ENCODE peak calls at places on chromosome X, in six cellular contexts. One of them, this sample, is unnamed.
A peak's percentile ranks its signal among the peaks of the same experiment; 100 is the strongest.

GRCh38 chrX:18906286-18906685 is 77.6 kb downstream of the PHKA2 start:
- DNase-seq in lung microvascular endothelial cell: no peak
- DNase-seq in left cardiac atrium: no peak
- DNase-seq in fibroblast of the conjunctiva: no peak
- DNase-seq in NB4: no peak
- DNase-seq in SW480: no peak
- DNase-seq in this sample: no peak

GRCh38 chrX:134868766-134869495 is 121.9 kb upstream of the SMIM10 start:
- DNase-seq in lung microvascular endothelial cell: peak; percentile 84
- DNase-seq in fibroblast of the conjunctiva: peak; percentile 16
- DNase-seq in SW480: peak; percentile 5
- DNase-seq in NB4: no peak
- DNase-seq in left cardiac atrium: no peak
- DNase-seq in this sample: no peak

GRCh38 chrX:24672701-24673190 is 21.0 kb upstream of the POLA1 start:
- DNase-seq in fibroblast of the conjunctiva: no peak
- DNase-seq in lung microvascular endothelial cell: no peak
- DNase-seq in left cardiac atrium: no peak
- DNase-seq in NB4: no peak
- DNase-seq in SW480: no peak
- DNase-seq in this sample: no peak

GRCh38 chrX:1322393-1322792 is 14.2 kb upstream of the IL3RA start:
- DNase-seq in left cardiac atrium: no peak
- DNase-seq in fibroblast of the conjunctiva: no peak
- DNase-seq in SW480: no peak
- DNase-seq in lung microvascular endothelial cell: no peak
- DNase-seq in NB4: peak; percentile 63
- DNase-seq in this sample: peak; percentile 82

GRCh38 chrX:136694491-136695087 is 46.6 kb downstream of the CD40LG start:
- DNase-seq in left cardiac atrium: no peak
- DNase-seq in NB4: peak; percentile 52
- DNase-seq in fibroblast of the conjunctiva: peak; percentile 49
- DNase-seq in lung microvascular endothelial cell: peak; percentile 48
- DNase-seq in SW480: peak; percentile 39
- DNase-seq in this sample: peak; percentile 25

GRCh38 chrX:119735467-119735866 is 22.9 kb upstream of the SOWAHD start:
- DNase-seq in SW480: no peak
- DNase-seq in NB4: no peak
- DNase-seq in left cardiac atrium: no peak
- DNase-seq in fibroblast of the conjunctiva: no peak
- DNase-seq in lung microvascular endothelial cell: no peak
- DNase-seq in this sample: no peak

GRCh38 chrX:134162032-134162431 is 75.0 kb upstream of the CCDC160 start:
- DNase-seq in left cardiac atrium: no peak
- DNase-seq in NB4: no peak
- DNase-seq in lung microvascular endothelial cell: no peak
- DNase-seq in SW480: no peak
- DNase-seq in fibroblast of the conjunctiva: no peak
- DNase-seq in this sample: no peak

GRCh38 chrX:50168305-50168704 is 32.5 kb downstream of the AKAP4 start:
- DNase-seq in NB4: no peak
- DNase-seq in lung microvascular endothelial cell: peak; percentile 5
- DNase-seq in SW480: no peak
- DNase-seq in left cardiac atrium: no peak
- DNase-seq in fibroblast of the conjunctiva: no peak
- DNase-seq in this sample: no peak

GRCh38 chrX:47618923-47619485 is 653 bp downstream of the SYN1 start:
- DNase-seq in left cardiac atrium: no peak
- DNase-seq in lung microvascular endothelial cell: no peak
- DNase-seq in fibroblast of the conjunctiva: no peak
- DNase-seq in SW480: no peak
- DNase-seq in NB4: no peak
- DNase-seq in this sample: no peak

GRCh38 chrX:134551365-134552095 is 91.6 kb downstream of the HPRT1 start:
- DNase-seq in lung microvascular endothelial cell: no peak
- DNase-seq in left cardiac atrium: no peak
- DNase-seq in SW480: no peak
- DNase-seq in NB4: peak; percentile 34
- DNase-seq in fibroblast of the conjunctiva: no peak
- DNase-seq in this sample: no peak

GRCh38 chrX:43313035-43313434 is 343.1 kb upstream of the MAOA start:
- DNase-seq in lung microvascular endothelial cell: no peak
- DNase-seq in left cardiac atrium: no peak
- DNase-seq in fibroblast of the conjunctiva: no peak
- DNase-seq in SW480: no peak
- DNase-seq in NB4: no peak
- DNase-seq in this sample: no peak

GRCh38 chrX:129549124-129549523 is 9.1 kb downstream of the OCRL start:
- DNase-seq in lung microvascular endothelial cell: no peak
- DNase-seq in SW480: no peak
- DNase-seq in fibroblast of the conjunctiva: no peak
- DNase-seq in left cardiac atrium: no peak
- DNase-seq in NB4: no peak
- DNase-seq in this sample: no peak

GRCh38 chrX:22192419-22193086 is 80.2 kb upstream of the CBLL2 start:
- DNase-seq in fibroblast of the conjunctiva: peak; percentile 24
- DNase-seq in NB4: peak; percentile 56
- DNase-seq in SW480: peak; percentile 52
- DNase-seq in left cardiac atrium: peak; percentile 67
- DNase-seq in lung microvascular endothelial cell: peak; percentile 70
- DNase-seq in this sample: peak; percentile 50

GRCh38 chrX:153551135-153551534 is 33.7 kb downstream of the ATP2B3 start:
- DNase-seq in lung microvascular endothelial cell: no peak
- DNase-seq in SW480: no peak
- DNase-seq in left cardiac atrium: no peak
- DNase-seq in fibroblast of the conjunctiva: no peak
- DNase-seq in NB4: peak; percentile 82
- DNase-seq in this sample: peak; percentile 48

GRCh38 chrX:23964177-23964576 is 56.4 kb downstream of the CXorf58 start:
- DNase-seq in fibroblast of the conjunctiva: no peak
- DNase-seq in NB4: no peak
- DNase-seq in SW480: no peak
- DNase-seq in lung microvascular endothelial cell: no peak
- DNase-seq in left cardiac atrium: no peak
- DNase-seq in this sample: peak; percentile 24

GRCh38 chrX:153611298-153612095 is 12.6 kb upstream of the CCNQ start:
- DNase-seq in lung microvascular endothelial cell: no peak
- DNase-seq in NB4: no peak
- DNase-seq in left cardiac atrium: no peak
- DNase-seq in fibroblast of the conjunctiva: no peak
- DNase-seq in SW480: no peak
- DNase-seq in this sample: no peak

GRCh38 chrX:16101581-16101980 is 21.8 kb upstream of the GRPR start:
- DNase-seq in fibroblast of the conjunctiva: no peak
- DNase-seq in SW480: no peak
- DNase-seq in lung microvascular endothelial cell: no peak
- DNase-seq in left cardiac atrium: no peak
- DNase-seq in NB4: no peak
- DNase-seq in this sample: no peak

GRCh38 chrX:107549504-107549903 is 78.8 kb upstream of the PRPS1 start:
- DNase-seq in fibroblast of the conjunctiva: no peak
- DNase-seq in lung microvascular endothelial cell: no peak
- DNase-seq in SW480: no peak
- DNase-seq in left cardiac atrium: no peak
- DNase-seq in NB4: no peak
- DNase-seq in this sample: no peak

GRCh38 chrX:71652405-71652804 is 14.9 kb upstream of the LOC101059915 start:
- DNase-seq in left cardiac atrium: no peak
- DNase-seq in NB4: peak; percentile 65
- DNase-seq in lung microvascular endothelial cell: peak; percentile 64
- DNase-seq in SW480: peak; percentile 66
- DNase-seq in fibroblast of the conjunctiva: peak; percentile 37
- DNase-seq in this sample: peak; percentile 28

GRCh38 chrX:14673236-14673635 is 143.9 kb downstream of the GLRA2 start:
- DNase-seq in lung microvascular endothelial cell: peak; percentile 5
- DNase-seq in NB4: no peak
- DNase-seq in left cardiac atrium: no peak
- DNase-seq in SW480: no peak
- DNase-seq in fibroblast of the conjunctiva: no peak
- DNase-seq in this sample: no peak

GRCh38 chrX:109619816-109620215 is 5.2 kb downstream of the KCNE5 start:
- DNase-seq in lung microvascular endothelial cell: no peak
- DNase-seq in NB4: peak; percentile 87
- DNase-seq in fibroblast of the conjunctiva: no peak
- DNase-seq in left cardiac atrium: no peak
- DNase-seq in SW480: no peak
- DNase-seq in this sample: peak; percentile 97

GRCh38 chrX:7771788-7772438 is 71.1 kb upstream of the VCX start:
- DNase-seq in lung microvascular endothelial cell: no peak
- DNase-seq in fibroblast of the conjunctiva: no peak
- DNase-seq in NB4: no peak
- DNase-seq in left cardiac atrium: no peak
- DNase-seq in SW480: no peak
- DNase-seq in this sample: no peak

GRCh38 chrX:71143508-71143907 is 1.1 kb upstream of the NLGN3 start:
- DNase-seq in lung microvascular endothelial cell: no peak
- DNase-seq in left cardiac atrium: peak; percentile 47
- DNase-seq in SW480: no peak
- DNase-seq in fibroblast of the conjunctiva: peak; percentile 17
- DNase-seq in NB4: no peak
- DNase-seq in this sample: no peak

GRCh38 chrX:43239356-43239755 is 416.7 kb upstream of the MAOA start:
- DNase-seq in left cardiac atrium: no peak
- DNase-seq in lung microvascular endothelial cell: no peak
- DNase-seq in SW480: no peak
- DNase-seq in NB4: no peak
- DNase-seq in fibroblast of the conjunctiva: no peak
- DNase-seq in this sample: no peak

GRCh38 chrX:19554786-19555185 is 39.5 kb upstream of the MAP3K15 start:
- DNase-seq in fibroblast of the conjunctiva: no peak
- DNase-seq in SW480: no peak
- DNase-seq in lung microvascular endothelial cell: no peak
- DNase-seq in NB4: no peak
- DNase-seq in left cardiac atrium: no peak
- DNase-seq in this sample: peak; percentile 62

GRCh38 chrX:153640736-153641574 is 6.0 kb upstream of the DUSP9 start:
- DNase-seq in NB4: no peak
- DNase-seq in lung microvascular endothelial cell: no peak
- DNase-seq in fibroblast of the conjunctiva: no peak
- DNase-seq in left cardiac atrium: no peak
- DNase-seq in SW480: peak; percentile 18
- DNase-seq in this sample: no peak

This sample was measured in MV-4-11.